ENCODE peak calls at places on chromosomes 7 and 10, in seven cellular contexts. N is suprapubic skin, L is left ventricle myocardium inferior, Q is heart right ventricle, H is sigmoid colon, C is uterus, K is lower lobe of right lung. P is an unnamed sample. For H3K9me3, the result is how much of the 10 kb centered on the place peaks cover.

GRCh38 chr10:21493841-21494220 is 31.7 kb downstream of the SKIDA1 start:
- DNase-seq in C (no peak), L (no peak), N (no peak), K (no peak), H (no peak), Q (no peak), P (no peak)

GRCh38 chr7:107208046-107208458 is 39.2 kb downstream of the HBP1 start:
- DNase-seq in L (no peak), N (no peak), Q (no peak), C (no peak), K (no peak), H (no peak), P (no peak)

GRCh38 chr10:6239213-6239991 is 36.7 kb downstream of the PFKFB3 start:
- DNase-seq in N (no peak), C (peak), K (no peak), L (no peak), Q (peak), H (peak), P (peak)

GRCh38 chr10:69631566-69631965 is 1.5 kb downstream of the FAM241B start:
- DNase-seq in N (peak), Q (no peak), H (no peak), K (no peak), C (no peak), L (no peak), P (no peak)

GRCh38 chr10:114281461-114281860 is 42.4 kb downstream of the VWA2 start:
- DNase-seq in H (no peak), K (no peak), Q (no peak), C (no peak), N (peak), L (no peak), P (no peak)

GRCh38 chr10:116521424-116522305 is 24.1 kb upstream of the PNLIP start:
- DNase-seq in N (no peak), C (no peak), Q (peak), H (no peak), K (no peak), L (no peak), P (no peak)

GRCh38 chr10:378930-379704 is 243.9 kb downstream of the ZMYND11 start:
- DNase-seq in Q (no peak), H (no peak), C (no peak), N (peak), L (no peak), K (no peak), P (peak)

GRCh38 chr10:95430231-95430951 is 130.8 kb downstream of the SORBS1 start:
- DNase-seq in H (peak), K (no peak), N (no peak), L (no peak), Q (peak), C (peak), P (no peak)

GRCh38 chr10:3964516-3964915 is 179.5 kb upstream of the KLF6 start:
- DNase-seq in N (no peak), L (no peak), K (no peak), C (no peak), Q (no peak), H (no peak), P (no peak)

DNA sequence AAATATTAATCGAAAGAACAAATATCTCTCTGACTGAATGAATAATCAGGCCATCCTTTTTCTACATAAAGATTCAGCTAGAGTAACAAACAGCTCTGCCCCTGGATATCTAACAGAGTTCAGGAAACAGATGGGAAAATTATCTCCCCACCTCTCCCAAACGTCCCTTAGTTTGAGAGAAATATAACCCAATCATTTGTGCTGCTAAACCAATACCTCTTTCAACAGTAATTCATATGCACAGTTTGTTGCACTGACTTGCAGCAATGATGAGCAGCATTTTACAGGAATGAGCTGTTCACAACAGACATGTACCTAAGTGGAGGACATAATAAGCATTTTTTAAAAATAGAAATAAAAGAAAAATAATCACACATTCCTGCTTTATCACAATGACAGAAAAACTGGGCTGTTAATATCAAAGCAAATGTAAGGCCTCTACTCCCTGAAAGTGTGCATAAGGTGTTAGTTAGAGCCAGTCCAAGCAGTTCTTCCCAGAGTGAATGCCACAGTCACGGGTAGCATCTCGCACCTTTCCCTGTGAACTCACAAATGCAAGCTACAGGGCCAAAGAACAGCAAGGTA is 2.3 kb downstream of the CREB3L2 start:
- DNase-seq in N (no peak), K (no peak), C (no peak), Q (no peak), L (no peak), H (no peak), P (no peak)
- H3K27ac ChIP-seq in N (peak), K (peak), C (peak), Q (peak), L (peak), H (peak), P (peak)

DNA sequence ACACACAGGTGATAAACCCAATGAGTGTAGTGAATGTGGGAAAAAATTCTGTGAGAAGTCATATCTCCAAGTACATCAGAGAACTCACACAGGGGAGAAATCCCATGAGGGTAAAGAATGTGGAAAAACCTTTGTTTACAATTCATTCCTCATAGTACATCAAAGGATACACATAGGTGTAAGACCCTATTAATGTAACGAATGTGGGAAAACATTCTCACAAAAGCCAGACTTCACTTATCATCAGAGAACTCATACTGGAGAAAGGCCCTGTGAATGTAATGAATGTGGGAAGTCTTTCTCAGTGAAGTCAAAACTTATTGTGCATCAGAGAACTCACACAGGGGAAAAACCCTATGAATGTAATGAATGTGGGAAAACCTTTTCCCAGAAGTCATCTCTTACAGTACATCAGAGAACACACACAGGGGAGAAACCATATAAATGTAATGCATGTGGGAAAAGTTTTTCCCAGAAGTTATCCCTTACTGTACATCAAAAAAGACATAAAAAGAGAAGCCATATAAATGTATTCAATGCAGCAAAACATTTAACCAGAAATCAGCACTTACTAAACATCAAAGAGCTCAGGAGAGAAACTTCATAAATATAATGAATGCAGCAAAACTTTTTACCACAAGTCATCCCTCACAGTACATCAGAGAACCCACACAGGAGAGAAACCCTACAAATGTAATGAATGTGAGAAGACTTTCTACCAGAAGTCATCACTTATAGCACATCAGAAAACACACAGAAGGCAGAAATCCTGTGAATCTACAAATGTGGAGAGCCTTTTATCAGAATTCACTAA is 49.8 kb downstream of the ZNF239 start:
- DNase-seq in C (no peak), N (no peak), Q (no peak), K (no peak), H (no peak), L (no peak), P (no peak)
- H3K9me3 ChIP-seq in C (under half), N (half or more), Q (half or more), K (half or more), H (half or more), L (half or more), P (under half)

GRCh38 chr10:48399551-48399950 is 93.1 kb downstream of the MAPK8 start:
- DNase-seq in K (no peak), C (no peak), L (no peak), H (no peak), Q (no peak), N (no peak), P (no peak)
- H3K27ac ChIP-seq in K (no peak), C (no peak), L (no peak), H (no peak), Q (no peak), N (no peak), P (peak)

DNA sequence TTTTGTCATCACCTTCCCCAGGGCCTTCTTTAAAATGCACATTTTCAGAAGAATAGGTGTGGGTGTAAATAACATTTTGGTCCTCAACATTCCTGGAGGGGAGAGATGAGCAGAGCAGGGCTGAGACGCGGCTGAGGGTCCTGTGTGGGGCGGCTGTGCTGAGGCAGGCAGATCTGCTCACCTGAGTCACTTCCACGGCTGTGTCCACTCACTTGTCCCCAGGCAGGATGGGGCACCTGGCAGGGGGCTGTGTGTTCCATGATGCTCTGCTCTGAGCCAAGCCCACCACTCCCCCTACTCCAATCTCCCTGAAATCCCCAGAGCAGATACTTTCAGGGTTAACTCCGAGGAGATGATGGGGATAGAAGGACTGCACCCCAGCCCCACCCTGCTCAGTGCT is 93.8 kb downstream of the GLRX3 start:
- DNase-seq in H (peak), C (no peak), N (peak), Q (no peak), L (no peak), K (no peak), P (no peak)
- H3K9me3 ChIP-seq in H (under half), C (under half), N (under half), Q (under half), L (under half), K (under half), P (under half)

DNA sequence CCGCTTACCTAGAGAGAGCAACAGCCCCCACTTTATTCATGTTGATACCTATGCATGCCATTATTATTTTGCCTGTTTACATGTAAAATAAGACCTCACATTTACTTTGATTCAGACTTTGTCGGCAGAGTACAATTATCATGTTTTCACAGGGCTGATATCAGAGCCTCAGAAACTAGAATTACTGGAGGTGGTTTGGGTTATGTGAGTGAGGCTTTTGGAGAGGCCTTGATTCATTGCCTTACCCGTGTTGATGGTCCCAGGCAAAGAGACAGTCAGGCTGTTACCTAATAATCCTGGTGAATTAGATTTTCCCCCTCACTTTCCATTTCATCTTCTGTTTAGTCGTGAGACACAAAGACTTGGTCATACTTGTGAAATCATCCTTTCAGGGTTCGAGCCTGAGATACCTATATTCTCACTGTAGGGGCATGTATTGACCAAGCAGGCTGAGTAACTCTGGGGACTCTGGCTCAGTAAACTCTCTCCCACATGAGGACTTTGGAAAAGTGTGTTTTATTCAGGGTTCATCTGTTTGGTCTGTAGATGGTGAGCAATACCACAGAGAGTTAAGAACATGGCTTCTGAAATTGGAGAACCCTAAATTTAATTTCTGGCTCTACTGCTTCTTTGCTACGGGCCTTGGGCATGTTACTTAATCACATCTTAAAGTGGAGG is 150.9 kb downstream of the CELF2 start:
- DNase-seq in Q (no peak), N (no peak), L (no peak), H (no peak), C (no peak), K (no peak), P (no peak)
- H3K27ac ChIP-seq in Q (no peak), N (peak), L (peak), H (peak), C (no peak), K (peak), P (no peak)

P was measured in RWPE2.